ENCODE peak calls at places on chromosomes 13 and 19, in six cellular contexts. I is HEK293T, Q is endothelial cell, V is NCI-H2171 treated with DMSO at 0.1 percent for 48 hours, W is amygdala, A is hepatocyte. F is an unnamed sample.

GRCh38 chr19:6278740-6279619 is 795 bp downstream of the MLLT1 start:
- DNase-seq in I (no peak), Q (no peak), V (no peak), W (no peak), A (peak; percentile 38), F (no peak)

GRCh38 chr19:57807541-57807940 is 7.2 kb downstream of the ZNF552 start:
- DNase-seq in I (no peak), Q (no peak), V (no peak), W (no peak), A (no peak), F (no peak)

GRCh38 chr13:93386191-93386590 is 159.6 kb downstream of the GPC6 start:
- DNase-seq in I (no peak), Q (no peak), V (no peak), W (no peak), A (no peak), F (no peak)

GRCh38 chr19:38662508-38663155 is 15.2 kb downstream of the ACTN4 start:
- DNase-seq in I (no peak), Q (no peak), V (no peak), W (no peak), A (no peak), F (no peak)

GRCh38 chr19:50401505-50402450 is 17.0 kb upstream of the SPIB start:
- DNase-seq in I (no peak), Q (no peak), V (no peak), W (no peak), A (no peak), F (no peak)

GRCh38 chr19:40553885-40554857 is 22.5 kb upstream of the SHKBP1 start:
- DNase-seq in I (no peak), Q (no peak), V (no peak), W (no peak), A (no peak), F (no peak)

GRCh38 chr13:50951366-50951765 is 41.8 kb downstream of the RNASEH2B start:
- DNase-seq in I (no peak), Q (no peak), V (no peak), W (no peak), A (no peak), F (no peak)

GRCh38 chr13:111228262-111229144 is 91.9 kb upstream of the TEX29 start:
- DNase-seq in I (no peak), Q (no peak), V (no peak), W (no peak), A (no peak), F (peak; percentile 80)

GRCh38 chr19:54523403-54523802 is 20.8 kb downstream of the LAIR2 start:
- DNase-seq in I (no peak), Q (no peak), V (no peak), W (no peak), A (no peak), F (no peak)

GRCh38 chr13:97223711-97224461 is 1.8 kb downstream of the MBNL2 start:
- DNase-seq in I (peak; percentile 25), Q (no peak), V (peak; percentile 99), W (peak; percentile 65), A (peak; percentile 85), F (no peak)

GRCh38 chr19:48967346-48968178 is 2.5 kb downstream of the FTL start:
- DNase-seq in I (no peak), Q (no peak), V (no peak), W (peak; percentile 4), A (peak; percentile 71), F (no peak)

GRCh38 chr19:16369664-16370576 is 45.3 kb downstream of the KLF2 start:
- DNase-seq in I (no peak), Q (no peak), V (no peak), W (no peak), A (no peak), F (peak; percentile 43)

GRCh38 chr19:2315818-2316353 is 7.9 kb upstream of the LINGO3 start:
- DNase-seq in I (no peak), Q (peak; percentile 80), V (no peak), W (peak; percentile 45), A (peak; percentile 71), F (peak; percentile 89)

GRCh38 chr19:56087647-56088346 is 33.3 kb downstream of the ZNF787 start:
- DNase-seq in I (no peak), Q (no peak), V (no peak), W (no peak), A (no peak), F (no peak)

GRCh38 chr19:5545984-5546383 is 21.8 kb downstream of the TINCR start:
- DNase-seq in I (no peak), Q (no peak), V (no peak), W (no peak), A (no peak), F (no peak)

GRCh38 chr13:41224113-41225110 is 30.0 kb upstream of the KBTBD7 start:
- DNase-seq in I (no peak), Q (no peak), V (no peak), W (no peak), A (no peak), F (no peak)

GRCh38 chr13:103639326-103639725 is 573.1 kb upstream of the SLC10A2 start:
- DNase-seq in I (no peak), Q (no peak), V (no peak), W (no peak), A (no peak), F (no peak)

GRCh38 chr13:40581277-40581579 is 85.2 kb downstream of the FOXO1 start:
- DNase-seq in I (no peak), Q (no peak), V (peak; percentile 6), W (no peak), A (no peak), F (no peak)

GRCh38 chr13:70505809-70506208 is 397.6 kb upstream of the KLHL1 start:
- DNase-seq in I (no peak), Q (no peak), V (no peak), W (no peak), A (peak; percentile 5), F (no peak)

GRCh38 chr13:112200200-112200599 is 133.3 kb downstream of the SOX1 start:
- DNase-seq in I (no peak), Q (no peak), V (no peak), W (no peak), A (no peak), F (peak; percentile 44)

GRCh38 chr19:9641810-9642209 is 20.8 kb upstream of the ZNF561 start:
- DNase-seq in I (no peak), Q (no peak), V (no peak), W (no peak), A (no peak), F (no peak)

GRCh38 chr13:50456111-50456510 is 387.4 kb downstream of the DLEU7 start:
- DNase-seq in I (no peak), Q (no peak), V (no peak), W (no peak), A (no peak), F (no peak)

GRCh38 chr19:48632692-48633147 is 4.5 kb downstream of the DBP start:
- DNase-seq in I (no peak), Q (no peak), V (no peak), W (no peak), A (peak; percentile 16), F (no peak)

GRCh38 chr13:30367296-30367695 is 55.0 kb upstream of the UBE2L5 start:
- DNase-seq in I (no peak), Q (no peak), V (no peak), W (no peak), A (no peak), F (no peak)

GRCh38 chr13:112465251-112466131 is 89.3 kb downstream of the SPACA7 start:
- DNase-seq in I (no peak), Q (no peak), V (no peak), W (no peak), A (no peak), F (peak; percentile 53)

GRCh38 chr13:30113983-30114491 is 193.3 kb downstream of the KATNAL1 start:
- DNase-seq in I (no peak), Q (no peak), V (no peak), W (no peak), A (peak; percentile 59), F (no peak)

GRCh38 chr13:27792393-27793218 is at the start of gene GSX1:
- DNase-seq in I (peak; percentile 75), Q (peak; percentile 86), V (no peak), W (peak; percentile 11), A (peak; percentile 90), F (peak; percentile 66)

GRCh38 chr13:113734099-113734825 is 24.8 kb upstream of the TMEM255B start:
- DNase-seq in I (no peak), Q (no peak), V (no peak), W (no peak), A (no peak), F (peak; percentile 26)

GRCh38 chr13:37163626-37164365 is 58.3 kb upstream of the CSNK1A1L start:
- DNase-seq in I (no peak), Q (no peak), V (no peak), W (no peak), A (no peak), F (no peak)